ENCODE peak calls at places on chromosomes 7 and 10, in eight cellular contexts. L is C1 segment of cervical spinal cord; A is G401; N is WTC11; G is central memory CD4-positive, alpha-beta T cell; M is stimulated activated CD8-positive, alpha-beta memory T cell treated with anti-CD3 and anti-CD28 coated beads, Interleukin-2, amount 100 ng/mL, for 1 hour; W is HFF-Myc; R is GM12892. D is an unnamed sample.

GRCh38 chr7:66847879-66848810 is 72.9 kb upstream of the TMEM248 start:
- DNase-seq in L (no peak), A (no peak), N (peak; percentile 33), G (no peak), M (no peak), W (no peak), R (no peak), D (no peak)

GRCh38 chr7:133805426-133805825 is 321.7 kb upstream of the LRGUK start:
- DNase-seq in L (no peak), A (no peak), N (no peak), G (no peak), M (no peak), W (no peak), R (no peak), D (no peak)

GRCh38 chr10:22624289-22624738 is 90.1 kb downstream of the PIP4K2A start:
- DNase-seq in L (no peak), A (no peak), N (no peak), G (no peak), M (no peak), W (peak; percentile 82), R (no peak), D (no peak)

GRCh38 chr7:77687747-77688144 is 8.5 kb upstream of the RSBN1L start:
- DNase-seq in L (no peak), A (no peak), N (no peak), G (peak; percentile 14), M (no peak), W (no peak), R (no peak), D (no peak)

GRCh38 chr7:120857558-120858298 is at the start of gene TSPAN12:
- DNase-seq in L (peak; percentile 63), A (peak; percentile 60), N (peak; percentile 83), G (peak; percentile 25), M (no peak), W (no peak), R (peak; percentile 73), D (peak; percentile 11)

GRCh38 chr10:80596391-80597257 is 58.9 kb downstream of the SH2D4B start:
- DNase-seq in L (no peak), A (no peak), N (peak; percentile 52), G (peak; percentile 25), M (no peak), W (no peak), R (no peak), D (peak; percentile 29)

GRCh38 chr7:2241580-2242540 is at the start of the genes MRM2 and NUDT1:
- DNase-seq in L (peak; percentile 68), A (peak; percentile 81), N (peak; percentile 87), G (peak; percentile 44), M (peak; percentile 47), W (no peak), R (peak; percentile 89), D (peak; percentile 47)

GRCh38 chr7:155459133-155459866 is 1.4 kb downstream of the EN2 start:
- DNase-seq in L (no peak), A (peak; percentile 27), N (no peak), G (no peak), M (no peak), W (no peak), R (no peak), D (no peak)

GRCh38 chr7:151115836-151116418 is 29.7 kb downstream of the AGAP3 start:
- DNase-seq in L (no peak), A (no peak), N (peak; percentile 25), G (no peak), M (no peak), W (no peak), R (no peak), D (no peak)

GRCh38 chr10:110226926-110227641 is 19.7 kb downstream of the MXI1 start:
- DNase-seq in L (peak; percentile 58), A (peak; percentile 49), N (peak; percentile 59), G (peak; percentile 74), M (no peak), W (no peak), R (peak; percentile 59), D (peak; percentile 76)

GRCh38 chr7:13910805-13911551 is 78.5 kb downstream of the ETV1 start:
- DNase-seq in L (no peak), A (no peak), N (no peak), G (peak; percentile 17), M (no peak), W (no peak), R (no peak), D (no peak)

GRCh38 chr10:47450442-47450841 is 33.5 kb downstream of the ANXA8 start:
- DNase-seq in L (no peak), A (no peak), N (no peak), G (no peak), M (no peak), W (no peak), R (no peak), D (no peak)